ENCODE peak calls at places on chromosomes 3 and 15, in seven cellular contexts. W is T47D; X is GM03348; Q is PC-3; E is stimulated activated CD4-positive, alpha-beta T cell treated with anti-CD3 and anti-CD28 coated beads, Interleukin-2, amount 100 ng/mL, for 48 hours; F is BJ; C is NCI-H1092. K is an unnamed sample.
A peak's percentile ranks its signal among the peaks of the same experiment; 100 is the strongest.

GRCh38 chr3:54518011-54518675 is 395.8 kb downstream of the CACNA2D3 start:
- DNase-seq in W (no peak), X (no peak), Q (no peak), E (no peak), F (no peak), C (no peak), K (no peak)

GRCh38 chr3:56321383-56321782 is 146.9 kb downstream of the ERC2 start:
- DNase-seq in W (no peak), X (no peak), Q (no peak), E (no peak), F (no peak), C (no peak), K (no peak)

GRCh38 chr15:70347321-70347720 is 249.6 kb upstream of the TLE3 start:
- DNase-seq in W (no peak), X (no peak), Q (no peak), E (no peak), F (no peak), C (no peak), K (no peak)

GRCh38 chr3:190012784-190013183 is 107.9 kb downstream of the P3H2 start:
- DNase-seq in W (no peak), X (no peak), Q (peak; percentile 86), E (no peak), F (no peak), C (no peak), K (no peak)

GRCh38 chr15:65056868-65057548 is 10.8 kb downstream of the RASL12 start:
- DNase-seq in W (peak; percentile 16), X (no peak), Q (peak; percentile 84), E (no peak), F (no peak), C (no peak), K (no peak)

GRCh38 chr15:68210821-68211655 is 5.9 kb upstream of the CALML4 start:
- DNase-seq in W (peak; percentile 47), X (peak; percentile 92), Q (peak; percentile 38), E (peak; percentile 54), F (no peak), C (no peak), K (no peak)

GRCh38 chr3:86978111-86978528 is 12.8 kb downstream of the VGLL3 start:
- DNase-seq in W (no peak), X (peak; percentile 51), Q (no peak), E (no peak), F (peak; percentile 84), C (no peak), K (no peak)

GRCh38 chr3:13272831-13273603 is 147.1 kb downstream of the NUP210 start:
- DNase-seq in W (no peak), X (no peak), Q (no peak), E (no peak), F (no peak), C (no peak), K (no peak)

GRCh38 chr3:72418149-72418686 is 430.0 kb downstream of the SHQ1 start:
- DNase-seq in W (no peak), X (no peak), Q (peak; percentile 32), E (no peak), F (no peak), C (no peak), K (no peak)

GRCh38 chr3:189239616-189240015 is 67.8 kb downstream of the TPRG1 start:
- DNase-seq in W (no peak), X (no peak), Q (no peak), E (no peak), F (no peak), C (no peak), K (no peak)

GRCh38 chr3:12440927-12441326 is 43.4 kb upstream of the TSEN2 start:
- DNase-seq in W (no peak), X (peak; percentile 51), Q (no peak), E (no peak), F (no peak), C (peak; percentile 9), K (no peak)

GRCh38 chr15:38538328-38539007 is 26.1 kb downstream of the RASGRP1 start:
- DNase-seq in W (no peak), X (no peak), Q (no peak), E (no peak), F (no peak), C (no peak), K (no peak)

GRCh38 chr15:38796589-38796988 is 232.0 kb upstream of the RASGRP1 start:
- DNase-seq in W (no peak), X (no peak), Q (no peak), E (no peak), F (no peak), C (no peak), K (no peak)

GRCh38 chr15:69462030-69462492 is 9.4 kb downstream of the RPLP1 start:
- DNase-seq in W (peak; percentile 42), X (no peak), Q (no peak), E (no peak), F (no peak), C (no peak), K (no peak)

GRCh38 chr15:88512606-88513005 is 33.9 kb downstream of the DET1 start:
- DNase-seq in W (no peak), X (no peak), Q (peak; percentile 24), E (no peak), F (no peak), C (no peak), K (no peak)

GRCh38 chr15:39142500-39142899 is 438.4 kb upstream of the THBS1 start:
- DNase-seq in W (no peak), X (no peak), Q (no peak), E (no peak), F (no peak), C (no peak), K (no peak)

GRCh38 chr3:114104414-114104813 is 47.9 kb downstream of the QTRT2 start:
- DNase-seq in W (no peak), X (no peak), Q (peak; percentile 63), E (no peak), F (no peak), C (no peak), K (no peak)

GRCh38 chr3:56987238-56987932 is 73.1 kb upstream of the SPATA12 start:
- DNase-seq in W (no peak), X (no peak), Q (no peak), E (no peak), F (no peak), C (no peak), K (no peak)

GRCh38 chr3:46669191-46669999 is 24.1 kb downstream of the ALS2CL start:
- DNase-seq in W (no peak), X (no peak), Q (no peak), E (no peak), F (no peak), C (no peak), K (no peak)

GRCh38 chr3:184181596-184181995 is 4.4 kb upstream of the ABCF3 start:
- DNase-seq in W (no peak), X (no peak), Q (no peak), E (no peak), F (no peak), C (no peak), K (no peak)

GRCh38 chr3:67781218-67781617 is 126.8 kb upstream of the SUCLG2 start:
- DNase-seq in W (peak; percentile 52), X (no peak), Q (no peak), E (no peak), F (no peak), C (no peak), K (no peak)

GRCh38 chr3:157785071-157785826 is 282.0 kb upstream of the VEPH1 start:
- DNase-seq in W (peak; percentile 18), X (peak; percentile 57), Q (peak; percentile 97), E (no peak), F (peak; percentile 81), C (no peak), K (no peak)

GRCh38 chr15:74319596-74320357 is 47.7 kb downstream of the CYP11A1 start:
- DNase-seq in W (no peak), X (no peak), Q (no peak), E (no peak), F (no peak), C (peak; percentile 18), K (peak; percentile 74)

GRCh38 chr15:38005949-38006800 is 71.7 kb downstream of the TMCO5A start:
- DNase-seq in W (no peak), X (no peak), Q (no peak), E (no peak), F (no peak), C (no peak), K (no peak)

GRCh38 chr3:135125171-135125801 is 330.2 kb downstream of the EPHB1 start:
- DNase-seq in W (peak; percentile 64), X (peak; percentile 70), Q (peak; percentile 36), E (no peak), F (no peak), C (no peak), K (no peak)

GRCh38 chr3:95277614-95278013 is 1214.8 kb downstream of the NSUN3 start:
- DNase-seq in W (no peak), X (no peak), Q (peak; percentile 14), E (no peak), F (no peak), C (no peak), K (no peak)

GRCh38 chr15:43318990-43319771 is 11.2 kb downstream of the LCMT2 start:
- DNase-seq in W (no peak), X (no peak), Q (no peak), E (no peak), F (no peak), C (no peak), K (no peak)

GRCh38 chr3:126342991-126343661 is 14.1 kb downstream of the KLF15 start:
- DNase-seq in W (no peak), X (no peak), Q (no peak), E (no peak), F (no peak), C (no peak), K (no peak)

GRCh38 chr3:126998728-126999127 is 15.8 kb downstream of the PLXNA1 start:
- DNase-seq in W (no peak), X (no peak), Q (no peak), E (no peak), F (no peak), C (peak; percentile 19), K (no peak)

GRCh38 chr3:132199451-132199850 is 117.8 kb upstream of the ACP3 start:
- DNase-seq in W (no peak), X (no peak), Q (no peak), E (no peak), F (no peak), C (no peak), K (no peak)

K was measured in NCI-H1417 treated with DMSO at 0.1 percent for 48 hours.